ENCODE peak calls at places on chromosomes 1 and 21, in seven cellular contexts. G is GM12878, N is tibial artery, H is lower leg skin, X is AG04450, U is heart left ventricle, T is B cell. Z is an unnamed sample.

GRCh38 chr1:5821496-5822176 is 170.6 kb downstream of the NPHP4 start:
- DNase-seq in G (no peak), N (no peak), H (no peak), X (no peak), U (no peak), T (no peak), Z (no peak)

GRCh38 chr1:205054013-205054412 is 11.0 kb downstream of the CNTN2 start:
- DNase-seq in G (no peak), N (no peak), H (no peak), X (no peak), U (no peak), T (no peak), Z (no peak)

GRCh38 chr1:150280138-150280707 is 2.1 kb upstream of the CIART start:
- DNase-seq in G (no peak), N (peak), H (no peak), X (no peak), U (no peak), T (no peak), Z (no peak)

GRCh38 chr1:48492392-48492791 is 20.4 kb upstream of the SPATA6 start:
- DNase-seq in G (no peak), N (no peak), H (no peak), X (no peak), U (no peak), T (no peak), Z (no peak)

GRCh38 chr21:38267136-38267535 is 10.3 kb downstream of the KCNJ15 start:
- DNase-seq in G (no peak), N (no peak), H (no peak), X (no peak), U (no peak), T (no peak), Z (no peak)

GRCh38 chr1:50214764-50215163 is 106.0 kb downstream of the ELAVL4 start:
- DNase-seq in G (no peak), N (no peak), H (no peak), X (no peak), U (no peak), T (no peak), Z (no peak)

GRCh38 chr1:169024800-169025253 is 81.7 kb upstream of the ATP1B1 start:
- DNase-seq in G (peak), N (no peak), H (no peak), X (no peak), U (no peak), T (no peak), Z (no peak)

GRCh38 chr1:157806431-157807149 is 13.3 kb downstream of the FCRL1 start:
- DNase-seq in G (peak), N (no peak), H (peak), X (no peak), U (no peak), T (peak), Z (no peak)

GRCh38 chr1:155657463-155657862 is 31.1 kb downstream of the YY1AP1 start:
- DNase-seq in G (no peak), N (no peak), H (no peak), X (no peak), U (no peak), T (no peak), Z (no peak)

GRCh38 chr1:243261389-243261788 is 5.5 kb downstream of the SDCCAG8 start:
- DNase-seq in G (no peak), N (no peak), H (no peak), X (no peak), U (no peak), T (no peak), Z (no peak)

GRCh38 chr1:113861641-113862040 is 9.9 kb downstream of the PTPN22 start:
- DNase-seq in G (no peak), N (no peak), H (no peak), X (no peak), U (no peak), T (peak), Z (no peak)

GRCh38 chr1:56033321-56034037 is 545.9 kb downstream of the PLPP3 start:
- DNase-seq in G (no peak), N (no peak), H (no peak), X (no peak), U (no peak), T (no peak), Z (no peak)

GRCh38 chr1:56034222-56034621 is 545.1 kb downstream of the PLPP3 start:
- DNase-seq in G (no peak), N (no peak), H (no peak), X (peak), U (no peak), T (no peak), Z (no peak)

GRCh38 chr1:56031011-56031410 is 548.4 kb downstream of the PLPP3 start:
- DNase-seq in G (no peak), N (no peak), H (no peak), X (no peak), U (no peak), T (no peak), Z (no peak)

GRCh38 chr1:56034847-56035483 is 544.4 kb downstream of the PLPP3 start:
- DNase-seq in G (no peak), N (no peak), H (no peak), X (no peak), U (no peak), T (no peak), Z (no peak)

GRCh38 chr1:56032276-56032675 is 547.1 kb downstream of the PLPP3 start:
- DNase-seq in G (no peak), N (no peak), H (no peak), X (no peak), U (no peak), T (no peak), Z (no peak)
- TF ChIP-seq CTCF in G (no peak), N (no peak), H (no peak), X (no peak), U (no peak), T (no peak), Z (no peak)

GRCh38 chr1:222794656-222795474 is 20.0 kb upstream of the DISP1 start:
- DNase-seq in G (no peak), N (no peak), H (no peak), X (no peak), U (peak), T (no peak), Z (no peak)
- TF ChIP-seq CTCF in G (no peak), N (no peak), H (no peak), X (no peak), U (peak), T (no peak), Z (no peak)

GRCh38 chr1:924619-925323 is 1.0 kb downstream of the SAMD11 start:
- DNase-seq in G (no peak), N (no peak), H (no peak), X (no peak), U (no peak), T (peak), Z (peak)
- TF ChIP-seq CTCF in G (no peak), N (no peak), H (no peak), X (no peak), U (peak), T (no peak), Z (no peak)

DNA sequence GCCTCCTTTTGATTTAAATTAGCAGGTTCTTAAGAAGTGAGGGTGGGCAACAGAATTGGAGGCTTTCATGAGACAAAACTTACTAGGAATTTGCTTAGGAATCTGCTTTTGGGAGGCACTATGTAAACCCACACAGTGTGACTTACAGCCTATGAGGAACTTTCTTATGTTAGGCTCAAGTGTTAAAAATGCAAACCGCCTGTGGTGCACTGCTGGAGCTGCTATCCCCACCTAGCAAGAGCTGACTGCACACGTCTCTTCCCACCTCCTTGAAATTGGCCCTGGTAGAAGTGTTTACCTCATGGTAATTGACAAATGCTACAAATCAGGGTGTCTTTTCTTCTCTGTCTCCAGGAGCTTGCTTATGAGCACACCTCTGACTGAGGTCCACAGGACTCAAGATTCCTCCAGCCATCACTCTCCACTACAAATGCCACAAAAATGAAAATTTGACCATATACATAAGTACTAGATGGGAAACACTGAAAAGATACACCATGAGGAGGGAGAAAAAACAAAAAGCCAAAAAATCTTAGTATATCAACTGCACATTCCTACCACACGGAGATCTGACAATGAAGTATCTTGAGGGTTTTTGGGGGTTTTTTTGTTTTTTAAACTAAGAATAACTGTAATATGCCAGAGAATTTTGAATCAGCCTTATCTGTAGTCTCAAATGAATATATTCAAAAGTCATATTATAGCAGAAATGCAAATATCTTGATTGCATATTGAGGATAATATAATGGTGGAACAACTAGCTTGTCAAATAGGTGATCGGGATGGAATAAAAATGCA is 18.2 kb upstream of the NPL start:
- DNase-seq in G (no peak), N (no peak), H (no peak), X (no peak), U (no peak), T (no peak), Z (no peak)
- TF ChIP-seq CTCF in G (no peak), N (no peak), H (no peak), X (peak), U (no peak), T (no peak), Z (no peak)

GRCh38 chr1:152623203-152623844 is 421 bp upstream of the LCE3A start:
- DNase-seq in G (no peak), N (no peak), H (no peak), X (no peak), U (peak), T (no peak), Z (no peak)
- TF ChIP-seq CTCF in G (peak), N (no peak), H (no peak), X (no peak), U (no peak), T (no peak), Z (no peak)

DNA sequence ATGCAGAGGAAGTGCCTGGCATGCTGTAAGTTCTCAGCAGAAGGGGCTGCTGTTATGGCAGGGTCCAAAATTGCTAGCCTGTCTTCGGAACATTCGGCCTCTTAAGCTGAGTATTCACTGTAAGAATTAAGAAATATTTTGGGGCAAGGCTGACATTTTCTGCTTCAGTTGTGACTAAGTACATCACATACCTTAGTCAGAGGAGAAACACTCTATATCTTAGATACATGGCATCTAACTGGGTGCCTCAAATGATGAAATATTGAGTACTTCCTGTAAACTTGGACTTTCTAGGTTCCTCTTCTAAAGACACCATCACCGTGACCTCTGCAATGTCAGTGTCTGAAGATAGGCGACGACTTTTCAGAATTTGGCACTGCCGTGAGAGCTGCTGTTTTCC is 65.6 kb downstream of the PCBP3 start:
- DNase-seq in G (no peak), N (no peak), H (no peak), X (no peak), U (no peak), T (no peak), Z (no peak)
- TF ChIP-seq CTCF in G (no peak), N (no peak), H (no peak), X (no peak), U (no peak), T (no peak), Z (no peak)